ENCODE peak calls at places on chromosome 14, in eight cellular contexts. R, E, Y, V, M, F, J and B are unnamed samples.

GRCh38 chr14:54572316-54572715 is 5.4 kb downstream of the SAMD4A start:
- DNase-seq in R (no peak), E (no peak), Y (no peak), V (no peak), M (peak; percentile 88), F (no peak), J (no peak), B (no peak)

GRCh38 chr14:56795284-56795622 is 15.0 kb downstream of the OTX2 start:
- DNase-seq in R (no peak), E (no peak), Y (no peak), V (no peak), M (no peak), F (no peak), J (no peak), B (no peak)

GRCh38 chr14:59919582-59920377 is at the start of gene LRRC9:
- DNase-seq in R (no peak), E (peak; percentile 92), Y (peak; percentile 27), V (peak; percentile 87), M (peak; percentile 97), F (peak; percentile 74), J (peak; percentile 51), B (peak; percentile 12)

GRCh38 chr14:36605506-36605857 is 23.1 kb upstream of the NKX2-8 start:
- DNase-seq in R (no peak), E (no peak), Y (no peak), V (no peak), M (peak; percentile 73), F (no peak), J (no peak), B (no peak)

GRCh38 chr14:45201908-45202307 is 51.1 kb downstream of the MIS18BP1 start:
- DNase-seq in R (no peak), E (peak; percentile 12), Y (peak; percentile 14), V (no peak), M (peak; percentile 43), F (no peak), J (no peak), B (no peak)

GRCh38 chr14:34081576-34082136 is 130.8 kb upstream of the EGLN3 start:
- DNase-seq in R (peak; percentile 26), E (peak; percentile 32), Y (no peak), V (no peak), M (no peak), F (no peak), J (no peak), B (no peak)

GRCh38 chr14:32078030-32078793 is 1.1 kb downstream of the ARHGAP5 start:
- DNase-seq in R (peak; percentile 38), E (peak; percentile 64), Y (peak; percentile 22), V (no peak), M (peak; percentile 8), F (peak; percentile 53), J (no peak), B (peak; percentile 33)

GRCh38 chr14:104335611-104336010 is 197.2 kb downstream of the KIF26A start:
- DNase-seq in R (no peak), E (peak; percentile 3), Y (no peak), V (no peak), M (no peak), F (no peak), J (no peak), B (no peak)

GRCh38 chr14:62462996-62463395 is 582.3 kb downstream of the KCNH5 start:
- DNase-seq in R (no peak), E (no peak), Y (no peak), V (no peak), M (no peak), F (no peak), J (no peak), B (no peak)

GRCh38 chr14:85565862-85566296 is 35.9 kb downstream of the FLRT2 start:
- DNase-seq in R (no peak), E (no peak), Y (no peak), V (no peak), M (no peak), F (no peak), J (no peak), B (no peak)

GRCh38 chr14:69658664-69659261 is 47.4 kb downstream of the SUSD6 start:
- DNase-seq in R (no peak), E (peak; percentile 65), Y (no peak), V (no peak), M (no peak), F (no peak), J (no peak), B (no peak)

GRCh38 chr14:96584199-96584906 is 82.2 kb downstream of the PAPOLA start:
- DNase-seq in R (no peak), E (peak; percentile 84), Y (peak; percentile 15), V (peak; percentile 61), M (peak; percentile 90), F (no peak), J (no peak), B (no peak)

GRCh38 chr14:75141967-75142366 is 15.1 kb upstream of the NEK9 start:
- DNase-seq in R (no peak), E (peak; percentile 28), Y (no peak), V (no peak), M (peak; percentile 44), F (no peak), J (no peak), B (no peak)

GRCh38 chr14:104827173-104828055 is 26.5 kb downstream of the ZBTB42 start:
- DNase-seq in R (no peak), E (peak; percentile 84), Y (peak; percentile 48), V (peak; percentile 66), M (peak; percentile 95), F (peak; percentile 84), J (no peak), B (no peak)

GRCh38 chr14:61568572-61569011 is 126.7 kb upstream of the HIF1A start:
- DNase-seq in R (no peak), E (no peak), Y (peak; percentile 57), V (no peak), M (peak; percentile 72), F (peak; percentile 90), J (no peak), B (peak; percentile 39)

GRCh38 chr14:103731481-103731880 is 15.9 kb downstream of the ZFYVE21 start:
- DNase-seq in R (no peak), E (no peak), Y (no peak), V (no peak), M (no peak), F (peak; percentile 51), J (no peak), B (no peak)

GRCh38 chr14:92575061-92575772 is 61.6 kb downstream of the RIN3 start:
- DNase-seq in R (no peak), E (no peak), Y (no peak), V (no peak), M (no peak), F (no peak), J (no peak), B (no peak)

GRCh38 chr14:86790408-86791364 is 1202.3 kb downstream of the GALC start:
- DNase-seq in R (no peak), E (peak; percentile 19), Y (no peak), V (no peak), M (peak; percentile 3), F (no peak), J (no peak), B (no peak)

GRCh38 chr14:66380143-66380542 is 106.0 kb upstream of the CCDC196 start:
- DNase-seq in R (peak; percentile 13), E (no peak), Y (no peak), V (no peak), M (no peak), F (no peak), J (peak; percentile 54), B (no peak)

GRCh38 chr14:93892923-93893549 is 34.1 kb upstream of the FAM181A start:
- DNase-seq in R (peak; percentile 63), E (peak; percentile 82), Y (peak; percentile 73), V (peak; percentile 78), M (peak; percentile 84), F (peak; percentile 87), J (peak; percentile 74), B (peak; percentile 71)

GRCh38 chr14:21025374-21026151 is 702 bp upstream of the NDRG2 start:
- DNase-seq in R (peak; percentile 91), E (peak; percentile 54), Y (no peak), V (peak; percentile 31), M (peak; percentile 85), F (peak; percentile 97), J (peak; percentile 60), B (peak; percentile 91)

GRCh38 chr14:77376380-77376770 is 519 bp downstream of the TMED8 start:
- DNase-seq in R (peak; percentile 13), E (no peak), Y (peak; percentile 32), V (peak; percentile 14), M (peak; percentile 49), F (peak; percentile 77), J (peak; percentile 54), B (peak; percentile 16)
- H3K27ac ChIP-seq in R (peak overlapping the region; percentile 76), E (peak overlapping the region; percentile 85), Y (peak overlapping the region; percentile 62), V (peak overlapping the region; percentile 54), M (no peak overlapping the region), F (peak overlapping the region; percentile 79), J (no peak overlapping the region), B (peak overlapping the region; percentile 89)

DNA sequence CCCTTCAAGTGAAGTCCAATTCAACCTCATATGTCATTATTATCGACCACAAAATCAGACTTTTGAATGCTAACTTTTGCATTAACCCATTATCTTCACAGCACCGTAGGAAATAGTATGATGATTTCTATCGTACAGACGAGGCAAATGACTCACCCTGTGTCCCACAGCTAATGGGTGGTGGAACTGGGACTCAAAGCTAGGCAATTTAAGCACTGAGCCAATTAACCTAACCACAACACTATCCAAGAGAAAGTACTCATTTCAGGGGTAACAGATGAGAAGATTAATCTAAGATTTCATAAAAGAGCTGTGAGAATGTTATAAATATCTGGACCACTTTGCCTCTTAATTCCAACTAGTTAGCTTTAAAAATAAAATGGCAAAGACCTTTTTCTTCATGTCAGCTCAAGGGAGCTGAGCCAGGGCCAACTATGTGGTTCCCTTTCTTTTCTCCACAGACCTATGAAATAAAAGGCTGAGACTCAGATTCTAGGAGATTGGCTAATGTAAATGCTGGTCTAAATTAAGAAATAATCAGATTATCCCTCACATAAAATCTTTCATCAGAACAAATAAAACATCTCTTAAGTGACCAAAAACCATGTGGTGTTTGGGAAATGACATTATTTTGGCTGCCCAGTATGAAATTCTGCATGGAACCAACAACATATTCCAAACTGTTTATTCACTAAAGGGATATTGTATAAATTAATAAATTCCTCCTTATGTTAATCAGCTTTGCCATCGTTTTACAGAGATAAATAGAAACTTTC is 4.9 kb downstream of the PTGER2 start:
- DNase-seq in R (no peak), E (no peak), Y (no peak), V (no peak), M (no peak), F (no peak), J (no peak), B (no peak)
- H3K4me1 ChIP-seq in R (peaks cover 9% of the 10 kb centered on the region), E (no peaks in the 10 kb centered on the region), Y (peaks cover 39% of the 10 kb centered on the region), V (peaks cover 7% of the 10 kb centered on the region), M (peaks cover 19% of the 10 kb centered on the region), F (peaks cover 7% of the 10 kb centered on the region), J (no peaks in the 10 kb centered on the region), B (peaks cover 14% of the 10 kb centered on the region)

GRCh38 chr14:99191663-99192621 is 80.1 kb downstream of the BCL11B start:
- DNase-seq in R (peak; percentile 25), E (peak; percentile 33), Y (peak; percentile 54), V (no peak), M (no peak), F (peak; percentile 76), J (peak; percentile 76), B (peak; percentile 62)
- H3K27ac ChIP-seq in R (no peak overlapping the region), E (no peak overlapping the region), Y (peak overlapping the region; percentile 71), V (no peak overlapping the region), M (peak overlapping the region; percentile 47), F (no peak overlapping the region), J (no peak overlapping the region), B (peak overlapping the region; percentile 38)

DNA sequence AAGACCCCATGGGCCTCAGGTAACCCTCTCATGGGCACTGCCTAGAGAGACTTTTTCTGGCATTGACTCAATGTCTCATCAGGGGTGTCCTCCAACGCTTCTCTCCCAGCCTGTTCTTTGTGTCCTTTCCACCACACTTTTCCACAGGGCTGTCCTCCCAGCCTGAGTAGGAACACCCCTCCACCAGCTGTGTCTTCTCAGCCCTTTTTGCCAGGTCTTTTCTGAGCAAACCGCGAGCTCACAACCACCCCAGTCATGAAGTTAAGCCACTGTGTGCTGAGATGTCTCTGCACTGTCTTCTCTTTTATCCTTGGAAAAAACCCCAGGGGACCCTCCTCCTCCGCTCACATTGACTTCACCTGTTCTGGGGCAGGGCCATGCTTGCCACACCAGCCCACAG is 50.2 kb upstream of the PNMA1 start:
- DNase-seq in R (no peak), E (no peak), Y (no peak), V (no peak), M (no peak), F (no peak), J (no peak), B (no peak)
- H3K4me1 ChIP-seq in R (peaks cover 88% of the 10 kb centered on the region), E (peaks cover 48% of the 10 kb centered on the region), Y (peaks cover 55% of the 10 kb centered on the region), V (peaks cover 20% of the 10 kb centered on the region), M (peaks cover 13% of the 10 kb centered on the region), F (peaks cover 56% of the 10 kb centered on the region), J (no peaks in the 10 kb centered on the region), B (peaks cover 95% of the 10 kb centered on the region)